ENCODE peak calls at places on chromosomes 6 and 20, in eight cellular contexts. M is AG09309, Q is lung, Y is kidney epithelial cell, J is lower lobe of right lung, E is fibroblast of mammary gland, D is fibroblast of lung, W is tibial nerve. R is an unnamed sample.
A peak's percentile ranks its signal among the peaks of the same experiment; 100 is the strongest.

GRCh38 chr20:50146732-50147662 is 6.5 kb downstream of the PEDS1 start:
- DNase-seq in M (no peak), Q (peak; percentile 56), Y (peak; percentile 35), J (peak; percentile 69), E (no peak), D (peak; percentile 34), W (no peak), R (no peak)

GRCh38 chr6:90605749-90606344 is 19.0 kb upstream of the MAP3K7 start:
- DNase-seq in M (no peak), Q (no peak), Y (no peak), J (no peak), E (no peak), D (no peak), W (no peak), R (no peak)

GRCh38 chr20:367486-367887 is 13.1 kb upstream of the TRIB3 start:
- DNase-seq in M (no peak), Q (no peak), Y (no peak), J (no peak), E (no peak), D (no peak), W (no peak), R (no peak)

GRCh38 chr6:14876778-14877613 is 368.9 kb upstream of the JARID2 start:
- DNase-seq in M (peak; percentile 45), Q (no peak), Y (peak; percentile 80), J (no peak), E (peak; percentile 80), D (peak; percentile 73), W (no peak), R (no peak)

GRCh38 chr6:2979819-2980464 is 8.6 kb upstream of the SERPINB6 start:
- DNase-seq in M (no peak), Q (no peak), Y (no peak), J (no peak), E (no peak), D (no peak), W (no peak), R (no peak)

GRCh38 chr6:29763491-29764289 is 40.5 kb downstream of the HLA-F start:
- DNase-seq in M (peak; percentile 52), Q (peak; percentile 25), Y (peak; percentile 92), J (no peak), E (peak; percentile 93), D (peak; percentile 58), W (no peak), R (peak; percentile 49)

GRCh38 chr6:47349931-47350330 is 40.2 kb upstream of the TNFRSF21 start:
- DNase-seq in M (no peak), Q (no peak), Y (no peak), J (no peak), E (no peak), D (no peak), W (no peak), R (no peak)

GRCh38 chr6:42100029-42100901 is 42.2 kb downstream of the C6orf132 start:
- DNase-seq in M (no peak), Q (no peak), Y (no peak), J (no peak), E (peak; percentile 90), D (peak; percentile 90), W (no peak), R (no peak)

GRCh38 chr20:61991476-61991875 is 74.2 kb downstream of the TAF4 start:
- DNase-seq in M (no peak), Q (no peak), Y (no peak), J (no peak), E (peak; percentile 4), D (peak; percentile 12), W (no peak), R (no peak)

GRCh38 chr6:153096792-153097191 is 34.3 kb downstream of the RGS17 start:
- DNase-seq in M (no peak), Q (no peak), Y (no peak), J (no peak), E (no peak), D (peak; percentile 26), W (no peak), R (no peak)

GRCh38 chr6:166027761-166028160 is 139.9 kb downstream of the TBXT start:
- DNase-seq in M (no peak), Q (no peak), Y (no peak), J (no peak), E (peak; percentile 55), D (no peak), W (no peak), R (no peak)

GRCh38 chr20:35603695-35604443 is 11.8 kb upstream of the SPAG4 start:
- DNase-seq in M (no peak), Q (no peak), Y (peak; percentile 48), J (no peak), E (no peak), D (no peak), W (no peak), R (no peak)

GRCh38 chr6:81890846-81891245 is 138.4 kb upstream of the TENT5A start:
- DNase-seq in M (peak; percentile 89), Q (no peak), Y (peak; percentile 23), J (no peak), E (peak; percentile 96), D (peak; percentile 66), W (no peak), R (peak; percentile 23)

GRCh38 chr6:149900620-149901443 is 2.9 kb upstream of the RAET1E start:
- DNase-seq in M (no peak), Q (no peak), Y (no peak), J (no peak), E (no peak), D (no peak), W (no peak), R (no peak)

GRCh38 chr6:149864578-149865535 is 698 bp upstream of the LRP11 start:
- DNase-seq in M (no peak), Q (no peak), Y (no peak), J (no peak), E (peak; percentile 81), D (peak; percentile 84), W (peak; percentile 59), R (peak; percentile 43)

GRCh38 chr6:92777146-92777740 is 642.1 kb downstream of the EPHA7 start:
- DNase-seq in M (no peak), Q (no peak), Y (peak; percentile 26), J (no peak), E (peak; percentile 0), D (peak; percentile 68), W (no peak), R (no peak)

GRCh38 chr20:10696650-10697049 is 22.9 kb upstream of the JAG1 start:
- DNase-seq in M (no peak), Q (no peak), Y (no peak), J (no peak), E (no peak), D (no peak), W (no peak), R (no peak)

GRCh38 chr20:11676618-11677289 is 240.9 kb upstream of the BTBD3 start:
- DNase-seq in M (peak; percentile 5), Q (peak; percentile 44), Y (no peak), J (no peak), E (peak; percentile 62), D (peak; percentile 52), W (no peak), R (peak; percentile 23)

GRCh38 chr6:113488812-113489685 is 368.1 kb upstream of the MARCKS start:
- DNase-seq in M (no peak), Q (no peak), Y (no peak), J (no peak), E (no peak), D (no peak), W (no peak), R (no peak)
- TF ChIP-seq CTCF in M (no peak), Q (no peak), Y (no peak), J (no peak), E (peak; percentile 6), D (no peak), W (no peak), R (no peak)

DNA sequence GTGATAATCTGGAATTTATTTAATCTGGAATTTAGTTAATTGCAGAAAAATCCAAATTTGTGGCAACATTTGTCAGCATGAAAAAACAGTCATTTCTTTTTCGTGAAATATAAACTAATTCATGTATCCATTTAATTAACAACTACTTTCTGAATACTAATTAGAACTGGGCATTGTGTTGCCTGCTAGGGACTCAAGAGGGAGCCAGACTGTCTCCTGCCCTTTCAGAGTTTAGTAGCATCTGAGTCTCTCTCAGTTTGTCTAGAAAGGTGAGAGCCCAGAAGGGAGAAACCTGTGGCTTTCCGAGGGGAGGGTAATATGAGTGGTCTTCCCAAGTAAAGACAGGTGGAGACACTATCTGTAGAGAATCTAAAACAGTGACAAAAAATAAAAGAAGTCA is 210.9 kb upstream of the HDDC2 start:
- DNase-seq in M (no peak), Q (no peak), Y (no peak), J (no peak), E (no peak), D (no peak), W (no peak), R (no peak)
- TF ChIP-seq CTCF in M (peak; percentile 31), Q (no peak), Y (peak; percentile 33), J (peak; percentile 25), E (peak; percentile 17), D (peak; percentile 22), W (no peak), R (peak; percentile 10)

GRCh38 chr6:168662301-168662936 is 221.4 kb downstream of the SMOC2 start:
- DNase-seq in M (no peak), Q (no peak), Y (no peak), J (no peak), E (no peak), D (no peak), W (no peak), R (no peak)

GRCh38 chr6:168655462-168656152 is 214.6 kb downstream of the SMOC2 start:
- DNase-seq in M (no peak), Q (no peak), Y (no peak), J (no peak), E (no peak), D (no peak), W (no peak), R (no peak)

GRCh38 chr6:168660400-168660945 is 219.5 kb downstream of the SMOC2 start:
- DNase-seq in M (no peak), Q (no peak), Y (no peak), J (no peak), E (no peak), D (no peak), W (no peak), R (no peak)

DNA sequence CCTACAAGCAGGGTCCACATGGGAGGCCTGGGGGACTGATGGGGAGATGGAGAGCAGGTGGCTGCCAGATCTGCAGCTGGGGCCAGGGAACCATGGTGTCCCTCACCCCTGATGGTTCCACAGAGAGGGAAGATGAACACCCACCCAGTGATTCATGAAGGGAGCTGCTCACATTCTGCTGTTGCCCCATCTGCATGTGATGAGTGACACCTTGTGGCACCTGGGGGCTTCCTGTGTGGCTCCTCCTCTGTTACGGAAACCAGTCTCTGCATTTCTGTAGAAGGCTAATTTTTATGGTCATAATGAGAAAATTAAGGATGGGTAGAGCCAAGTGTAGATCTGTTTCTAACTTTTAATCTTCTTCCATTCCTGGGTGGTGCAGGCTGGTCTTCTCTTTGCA is 217.1 kb downstream of the SMOC2 start:
- DNase-seq in M (no peak), Q (no peak), Y (no peak), J (no peak), E (no peak), D (no peak), W (no peak), R (no peak)
- TF ChIP-seq CTCF in M (no peak), Q (no peak), Y (no peak), J (no peak), E (no peak), D (no peak), W (no peak), R (no peak)

DNA sequence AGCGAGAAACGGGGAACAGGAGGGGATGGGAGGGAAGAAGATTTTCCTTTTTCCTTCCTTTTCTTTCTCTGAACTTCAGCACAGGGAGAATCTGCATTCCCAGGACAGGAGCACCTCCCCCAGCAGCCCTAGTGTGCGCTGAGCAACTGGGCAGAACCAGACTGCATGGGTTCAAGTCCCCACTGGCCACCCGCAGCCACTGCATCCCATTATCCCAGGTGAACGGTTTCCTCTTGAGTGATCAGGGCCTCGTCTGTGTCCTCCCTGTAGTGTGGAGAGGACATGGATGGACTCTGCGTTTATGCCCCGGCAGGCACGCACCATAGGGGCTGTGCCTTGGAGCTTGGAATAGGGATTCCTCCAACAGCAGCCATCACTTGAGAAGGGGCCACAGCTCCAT is 53.0 kb downstream of the ANKRD60 start:
- DNase-seq in M (no peak), Q (no peak), Y (no peak), J (no peak), E (no peak), D (no peak), W (no peak), R (no peak)
- TF ChIP-seq CTCF in M (no peak), Q (no peak), Y (no peak), J (no peak), E (no peak), D (no peak), W (peak; percentile 22), R (no peak)

R was measured in AG09319.